ENCODE peak calls at places on chromosomes 5 and 9, in seven cellular contexts. M is astrocyte of the spinal cord, C is GM10248, E is mesothelial cell of epicardium, O is AG04449, R is fibroblast of the aortic adventitia, Y is fibroblast of pulmonary artery. J is an unnamed sample.

GRCh38 chr5:176796411-176796810 is 13.9 kb upstream of the UNC5A start:
- DNase-seq in O (no peak), Y (no peak), M (no peak), E (no peak), C (no peak), R (no peak), J (no peak)

GRCh38 chr9:72356019-72356653 is 8.9 kb downstream of the ZFAND5 start:
- DNase-seq in Y (peak; percentile 36), O (no peak), E (no peak), R (peak; percentile 52), C (no peak), M (peak; percentile 19), J (no peak)

GRCh38 chr9:90285946-90286345 is 356.7 kb downstream of the DIRAS2 start:
- DNase-seq in Y (no peak), E (no peak), C (no peak), M (no peak), O (no peak), R (no peak), J (no peak)

GRCh38 chr5:10860645-10861455 is 99.8 kb upstream of the DAP start:
- DNase-seq in C (no peak), R (peak; percentile 30), E (no peak), O (peak; percentile 34), Y (no peak), M (peak; percentile 53), J (no peak)

GRCh38 chr5:156640751-156641241 is 209.3 kb upstream of the PPP1R2B start:
- DNase-seq in C (no peak), M (no peak), R (peak; percentile 6), Y (no peak), E (no peak), O (peak; percentile 12), J (no peak)

GRCh38 chr9:36298566-36298965 is 40.3 kb upstream of the GNE start:
- DNase-seq in M (peak; percentile 35), R (peak; percentile 37), C (no peak), Y (peak; percentile 44), O (no peak), E (no peak), J (no peak)

GRCh38 chr9:3960661-3961144 is 339.2 kb downstream of the GLIS3 start:
- DNase-seq in E (no peak), R (peak; percentile 48), Y (no peak), C (no peak), O (no peak), M (peak; percentile 24), J (no peak)

GRCh38 chr5:93163010-93163663 is 417.9 kb downstream of the NR2F1-AS1 start:
- DNase-seq in E (no peak), Y (peak; percentile 92), R (peak; percentile 92), C (no peak), O (peak; percentile 83), M (peak; percentile 93), J (no peak)

GRCh38 chr5:87776785-87777184 is 364.1 kb upstream of the CCNH start:
- DNase-seq in E (no peak), Y (no peak), O (no peak), R (no peak), C (no peak), M (no peak), J (no peak)

GRCh38 chr9:87337335-87338074 is 160.2 kb upstream of the DAPK1 start:
- DNase-seq in E (peak; percentile 39), C (no peak), R (peak; percentile 52), M (peak; percentile 40), Y (peak; percentile 38), O (no peak), J (no peak)

GRCh38 chr9:96048954-96049831 is 173.7 kb downstream of the ERCC6L2 start:
- DNase-seq in O (no peak), Y (no peak), M (no peak), R (no peak), C (no peak), E (no peak), J (no peak)

GRCh38 chr5:12023614-12024241 is 119.5 kb upstream of the CTNND2 start:
- DNase-seq in R (peak; percentile 38), O (no peak), Y (peak; percentile 56), C (peak; percentile 11), M (peak; percentile 58), E (no peak), J (no peak)

GRCh38 chr5:53545744-53546143 is 14.7 kb upstream of the NDUFS4 start:
- DNase-seq in E (no peak), M (no peak), Y (no peak), C (no peak), O (no peak), R (no peak), J (no peak)

GRCh38 chr9:19410195-19410503 is 1.3 kb downstream of the ACER2 start:
- DNase-seq in R (no peak), M (no peak), O (no peak), Y (no peak), C (no peak), E (no peak), J (no peak)

GRCh38 chr5:39198080-39198479 is 21.3 kb downstream of the FYB1 start:
- DNase-seq in C (no peak), Y (no peak), E (no peak), M (peak; percentile 20), O (no peak), R (no peak), J (no peak)

GRCh38 chr5:77082280-77082679 is 4.8 kb downstream of the ZBED3 start:
- DNase-seq in E (no peak), M (no peak), C (no peak), O (no peak), R (no peak), Y (no peak), J (no peak)

GRCh38 chr5:77080905-77081304 is 6.2 kb downstream of the ZBED3 start:
- DNase-seq in M (no peak), E (no peak), R (no peak), O (no peak), Y (no peak), C (no peak), J (no peak)

GRCh38 chr5:77087484-77088291 is 603 bp upstream of the ZBED3 start:
- DNase-seq in E (no peak), O (no peak), C (no peak), M (peak; percentile 82), R (peak; percentile 60), Y (peak; percentile 61), J (peak; percentile 12)

GRCh38 chr5:77083088-77083487 is 4.0 kb downstream of the ZBED3 start:
- DNase-seq in R (no peak), C (peak; percentile 29), E (no peak), Y (no peak), O (no peak), M (no peak), J (no peak)

GRCh38 chr5:77086611-77087483 is at the start of gene ZBED3:
- DNase-seq in M (peak; percentile 89), E (peak; percentile 70), R (peak; percentile 87), C (peak; percentile 61), O (no peak), Y (peak; percentile 90), J (peak; percentile 57)
- TF ChIP-seq CTCF in M (peak; percentile 27), E (no peak), R (peak; percentile 11), C (no peak), O (peak; percentile 15), Y (peak; percentile 19), J (peak; percentile 51)

DNA sequence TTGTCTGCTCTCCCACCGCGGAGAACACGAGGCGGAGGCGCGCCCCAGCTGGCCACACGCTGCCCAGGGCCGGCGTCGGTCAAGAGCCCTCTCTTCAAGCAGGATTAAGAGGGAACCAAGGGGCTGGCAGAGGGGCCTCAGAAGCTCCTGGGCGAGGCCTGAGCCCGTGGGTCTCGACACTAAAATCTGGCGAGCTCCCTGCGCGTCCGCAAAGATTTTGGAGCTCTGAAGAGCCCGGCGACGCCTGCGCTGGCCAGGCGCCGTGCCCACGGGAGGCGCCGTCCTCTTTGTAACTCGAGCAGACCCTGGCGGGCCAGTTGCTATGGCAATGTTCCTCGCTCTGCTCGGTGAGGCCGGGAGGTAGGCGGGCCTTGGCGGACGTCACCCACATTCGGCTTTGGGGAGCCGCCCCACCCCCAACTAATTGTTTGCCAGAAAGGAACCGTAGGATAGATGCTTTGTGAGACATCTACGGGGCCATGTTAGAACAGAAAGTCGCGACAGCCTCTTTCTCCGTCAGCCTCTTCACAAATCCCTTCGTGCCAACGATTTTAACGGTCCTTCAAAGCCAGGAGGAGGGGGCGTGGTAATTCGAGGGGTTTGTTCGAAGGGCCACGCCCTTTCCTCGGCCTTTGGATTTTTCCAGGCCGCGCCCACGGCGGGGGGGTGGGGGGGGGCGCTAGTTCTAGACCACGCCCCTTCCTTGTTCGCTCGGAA is 735 bp upstream of the CNOT8 start:
- DNase-seq in M (peak; percentile 99), R (peak; percentile 97), Y (peak; percentile 96), O (peak; percentile 77), E (peak; percentile 93), C (peak; percentile 89), J (peak; percentile 83)
- TF ChIP-seq CTCF in M (peak; percentile 1), R (peak; percentile 14), Y (no peak), O (peak; percentile 3), E (no peak), C (no peak), J (no peak)

GRCh38 chr5:122605236-122605635 is 169.6 kb upstream of the SNX2 start:
- DNase-seq in O (no peak), R (no peak), C (no peak), E (no peak), M (no peak), Y (no peak), J (no peak)

GRCh38 chr5:122599000-122599399 is 175.9 kb upstream of the SNX2 start:
- DNase-seq in R (no peak), E (no peak), C (no peak), Y (no peak), O (no peak), M (no peak), J (no peak)

GRCh38 chr5:122607818-122608217 is 167.1 kb upstream of the SNX2 start:
- DNase-seq in E (no peak), R (no peak), O (no peak), C (no peak), Y (no peak), M (no peak), J (no peak)

GRCh38 chr5:122600924-122601323 is 174.0 kb upstream of the SNX2 start:
- DNase-seq in Y (no peak), E (no peak), C (no peak), O (no peak), R (no peak), M (no peak), J (no peak)

DNA sequence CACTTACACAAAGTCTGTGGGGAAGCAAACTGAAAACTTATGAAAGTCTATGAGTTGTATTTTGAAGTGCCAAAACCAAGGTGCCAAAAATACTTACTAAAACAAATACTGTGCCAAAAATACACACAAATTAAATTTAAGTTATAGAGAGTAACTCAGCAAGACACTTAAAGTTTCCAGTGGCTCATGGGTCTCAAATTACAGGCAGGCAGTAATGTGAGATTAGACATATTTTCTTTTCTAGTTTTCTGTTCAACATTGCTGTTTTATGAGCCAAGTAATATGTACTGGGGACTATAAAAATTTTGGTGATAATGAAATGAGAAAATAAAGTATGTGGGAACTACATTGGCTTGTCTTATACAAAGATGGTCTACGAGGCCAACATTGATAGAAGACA is 172.2 kb upstream of the SNX2 start:
- DNase-seq in E (no peak), M (peak; percentile 11), R (no peak), O (no peak), Y (no peak), C (no peak), J (no peak)
- TF ChIP-seq CTCF in E (no peak), M (no peak), R (no peak), O (no peak), Y (no peak), C (no peak), J (no peak)

DNA sequence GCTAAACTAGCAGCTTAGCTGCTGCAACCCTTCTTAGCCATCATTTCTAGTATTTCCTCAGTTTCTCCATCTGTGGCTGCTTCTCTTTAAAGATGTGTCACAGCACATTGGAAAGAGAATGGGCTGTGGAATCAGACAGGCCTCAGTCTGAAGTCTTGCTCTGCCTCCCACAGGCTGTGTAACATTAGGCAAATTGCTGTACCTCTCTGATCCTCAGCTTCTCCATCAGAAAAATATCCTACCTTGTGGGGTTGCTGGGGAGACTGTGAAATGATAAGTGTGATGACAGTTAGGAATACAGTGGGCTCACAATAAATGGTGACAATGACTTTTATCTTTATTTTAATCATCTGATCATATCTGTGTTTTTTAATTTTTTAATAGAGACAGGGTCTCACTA is 17.5 kb upstream of the TRIM14 start:
- DNase-seq in Y (no peak), E (no peak), C (no peak), O (no peak), M (no peak), R (no peak), J (no peak)
- TF ChIP-seq CTCF in Y (no peak), E (no peak), C (no peak), O (no peak), M (no peak), R (no peak), J (no peak)